ENCODE peak calls at places on chromosomes 6 and 20, in nine cellular contexts. F is NCI-H748 treated with DMSO at 0.1 percent for 48 hours; N is T-cell; J is lung; G is CD8-positive, alpha-beta memory T cell; D is epithelial cell of proximal tubule; Y is substantia nigra; R is NB4; W is mucosa of descending colon. V is an unnamed sample.

GRCh38 chr6:121780325-121781313 is 345.2 kb downstream of the GJA1 start:
- DNase-seq in Y (no peak), W (peak; percentile 62), R (peak; percentile 47), F (no peak), D (no peak), N (no peak), G (no peak), J (peak; percentile 44), V (peak; percentile 34)

GRCh38 chr6:161901740-161902426 is 628.0 kb upstream of the AGPAT4 start:
- DNase-seq in N (no peak), R (no peak), J (no peak), F (no peak), W (no peak), G (no peak), Y (no peak), D (no peak), V (no peak)

GRCh38 chr6:111591370-111591900 is 14.2 kb downstream of the TRAF3IP2 start:
- DNase-seq in W (peak; percentile 80), F (no peak), G (no peak), D (peak; percentile 94), N (no peak), J (peak; percentile 90), Y (no peak), R (no peak), V (no peak)

GRCh38 chr6:161882196-161882595 is 608.3 kb upstream of the AGPAT4 start:
- DNase-seq in D (no peak), F (no peak), R (no peak), J (no peak), W (peak; percentile 56), Y (no peak), G (no peak), N (no peak), V (no peak)

GRCh38 chr20:49483706-49484101 is 1.2 kb upstream of the KCNB1 start:
- DNase-seq in J (no peak), N (no peak), R (no peak), D (no peak), Y (no peak), G (no peak), F (no peak), W (no peak), V (no peak)

GRCh38 chr20:1185781-1186334 is 1.1 kb upstream of the TMEM74B start:
- DNase-seq in Y (no peak), N (peak; percentile 28), D (no peak), G (peak; percentile 33), R (peak; percentile 70), W (no peak), J (no peak), F (peak; percentile 47), V (peak; percentile 10)

GRCh38 chr6:11538799-11539468 is 1.4 kb downstream of the TMEM170B start:
- DNase-seq in J (no peak), N (no peak), G (no peak), W (no peak), Y (no peak), R (peak; percentile 76), F (peak; percentile 65), D (no peak), V (no peak)

GRCh38 chr6:147017153-147017552 is 187.1 kb upstream of the STXBP5 start:
- DNase-seq in Y (no peak), D (no peak), R (no peak), N (no peak), G (no peak), W (no peak), F (no peak), J (no peak), V (no peak)

GRCh38 chr6:147868493-147869222 is 360.2 kb downstream of the SAMD5 start:
- DNase-seq in D (no peak), G (no peak), J (no peak), N (no peak), F (no peak), Y (no peak), W (no peak), R (no peak), V (no peak)

GRCh38 chr20:23528867-23529431 is 38.0 kb downstream of the CST8 start:
- DNase-seq in R (no peak), J (no peak), N (no peak), W (no peak), G (no peak), F (no peak), D (peak; percentile 16), Y (no peak), V (no peak)

GRCh38 chr6:160767019-160767646 is 65.1 kb downstream of the PLG start:
- DNase-seq in Y (peak; percentile 43), W (peak; percentile 56), R (no peak), D (no peak), G (peak; percentile 9), N (peak; percentile 19), F (peak; percentile 54), J (peak; percentile 68), V (peak; percentile 59)

GRCh38 chr6:67679566-67680296 is 955.4 kb upstream of the ADGRB3 start:
- DNase-seq in W (no peak), R (no peak), J (no peak), G (no peak), F (no peak), D (no peak), N (no peak), Y (no peak), V (no peak)

GRCh38 chr20:34058831-34059230 is 53.2 kb downstream of the EIF2S2 start:
- DNase-seq in N (no peak), D (no peak), R (peak; percentile 22), Y (no peak), G (peak; percentile 68), W (no peak), J (no peak), F (no peak), V (no peak)

GRCh38 chr6:161744211-161745067 is 470.6 kb upstream of the AGPAT4 start:
- DNase-seq in N (no peak), W (no peak), D (no peak), G (no peak), F (no peak), Y (no peak), J (no peak), R (no peak), V (no peak)

GRCh38 chr6:134074151-134074712 is 21.8 kb upstream of the SLC2A12 start:
- DNase-seq in R (no peak), Y (peak; percentile 73), G (no peak), W (no peak), F (peak; percentile 97), D (no peak), J (no peak), N (no peak), V (peak; percentile 74)

GRCh38 chr20:1391640-1392442 is 1.0 kb downstream of the FKBP1A start:
- DNase-seq in R (peak; percentile 60), N (no peak), J (no peak), G (no peak), Y (no peak), W (no peak), D (no peak), F (no peak), V (no peak)

GRCh38 chr20:54076259-54076658 is 5.9 kb upstream of the BCAS1 start:
- DNase-seq in R (no peak), F (no peak), Y (no peak), D (no peak), W (no peak), J (no peak), N (no peak), G (no peak), V (no peak)

GRCh38 chr6:92114797-92115196 is 1304.6 kb downstream of the EPHA7 start:
- DNase-seq in F (no peak), D (no peak), G (no peak), J (no peak), W (no peak), R (no peak), Y (no peak), N (no peak), V (peak; percentile 0)

GRCh38 chr6:88843040-88843439 is 120.4 kb downstream of the RNGTT start:
- DNase-seq in D (no peak), F (no peak), G (no peak), N (no peak), W (no peak), R (no peak), Y (no peak), J (no peak), V (no peak)

GRCh38 chr6:142760152-142760551 is 184.8 kb downstream of the HIVEP2 start:
- DNase-seq in R (no peak), N (no peak), J (no peak), G (no peak), D (no peak), F (no peak), Y (no peak), W (no peak), V (no peak)

GRCh38 chr6:128803911-128804310 is 79.0 kb upstream of the LAMA2 start:
- DNase-seq in Y (no peak), G (no peak), W (no peak), J (no peak), R (no peak), N (no peak), D (no peak), F (no peak), V (no peak)

GRCh38 chr6:79240509-79240908 is 6.0 kb upstream of the HMGN3 start:
- DNase-seq in R (no peak), N (no peak), Y (no peak), W (no peak), F (no peak), D (no peak), G (no peak), J (no peak), V (no peak)

V was measured in occipital lobe.